ENCODE peak calls at places on chromosomes 7 and 10, in five cellular contexts. T, L, O, R and P are unnamed samples.
A peak's percentile ranks its signal among the peaks of the same experiment; 100 is the strongest.

GRCh38 chr7:45456105-45456504 is 118.1 kb upstream of the ADCY1 start:
- DNase-seq in R (no peak), L (peak; percentile 4), O (no peak), T (no peak), P (no peak)

GRCh38 chr10:16942361-16943078 is 125.3 kb upstream of the RSU1 start:
- DNase-seq in O (no peak), T (no peak), R (no peak), L (no peak), P (no peak)

GRCh38 chr7:142811154-142811737 is 40.5 kb downstream of the PRSS2 start:
- DNase-seq in R (peak; percentile 63), O (no peak), L (peak; percentile 28), T (peak; percentile 59), P (peak; percentile 64)

GRCh38 chr7:116678812-116679211 is 6.8 kb downstream of the MET start:
- DNase-seq in L (no peak), T (no peak), R (no peak), O (no peak), P (no peak)

GRCh38 chr7:1664711-1665591 is 5.1 kb upstream of the ELFN1 start:
- DNase-seq in R (peak; percentile 66), O (peak; percentile 88), T (peak; percentile 99), L (peak; percentile 16), P (peak; percentile 81)

GRCh38 chr10:61825001-61825400 is 76.5 kb upstream of the ARID5B start:
- DNase-seq in L (no peak), T (no peak), R (no peak), O (no peak), P (no peak)

GRCh38 chr10:119177708-119178370 is 773 bp downstream of the PRDX3 start:
- DNase-seq in R (no peak), T (no peak), L (peak; percentile 77), O (no peak), P (no peak)

GRCh38 chr7:41046221-41046761 is 656.6 kb downstream of the INHBA start:
- DNase-seq in L (no peak), O (no peak), T (no peak), R (no peak), P (peak; percentile 23)

GRCh38 chr10:24518981-24519597 is 204.6 kb downstream of the ARHGAP21 start:
- DNase-seq in T (peak; percentile 76), L (peak; percentile 53), R (peak; percentile 50), O (peak; percentile 67), P (peak; percentile 42)

GRCh38 chr7:128035712-128036111 is 4.5 kb upstream of the LRRC4 start:
- DNase-seq in O (no peak), R (peak; percentile 25), L (peak; percentile 21), T (peak; percentile 74), P (peak; percentile 56)

GRCh38 chr10:97640868-97641811 is 669 bp downstream of the PI4K2A start:
- DNase-seq in L (no peak), R (peak; percentile 54), T (peak; percentile 73), O (peak; percentile 48), P (peak; percentile 74)

GRCh38 chr10:36254191-36254590 is 612.1 kb upstream of the FZD8 start:
- DNase-seq in R (peak; percentile 64), L (no peak), T (no peak), O (no peak), P (no peak)

GRCh38 chr10:3777876-3778707 is 6.9 kb downstream of the KLF6 start:
- DNase-seq in R (peak; percentile 42), O (no peak), L (no peak), T (no peak), P (no peak)

GRCh38 chr10:132331259-132331955 is 586 bp upstream of the LRRC27 start:
- DNase-seq in L (no peak), T (no peak), O (no peak), R (no peak), P (peak; percentile 63)

GRCh38 chr7:43199333-43199732 is 86.9 kb downstream of the HECW1 start:
- DNase-seq in O (no peak), T (no peak), R (peak; percentile 28), L (no peak), P (no peak)

GRCh38 chr7:36366005-36366583 is 23.6 kb upstream of the ANLN start:
- DNase-seq in T (no peak), O (no peak), L (no peak), R (no peak), P (no peak)

GRCh38 chr7:115297651-115298050 is 375.8 kb downstream of the MDFIC start:
- DNase-seq in R (peak; percentile 63), O (no peak), T (no peak), L (no peak), P (no peak)

GRCh38 chr10:126088144-126088543 is 191.8 kb downstream of the FANK1 start:
- DNase-seq in L (no peak), R (no peak), O (no peak), T (peak; percentile 35), P (no peak)

GRCh38 chr7:80699030-80699638 is 60.7 kb downstream of the CD36 start:
- DNase-seq in R (peak; percentile 61), T (peak; percentile 36), L (peak; percentile 25), O (no peak), P (peak; percentile 62)

GRCh38 chr10:3781458-3782098 is 3.4 kb downstream of the KLF6 start:
- DNase-seq in T (no peak), L (no peak), O (peak; percentile 22), R (peak; percentile 49), P (peak; percentile 54)

GRCh38 chr10:61793760-61794713 is 107.5 kb upstream of the ARID5B start:
- DNase-seq in R (peak; percentile 70), O (no peak), L (no peak), T (peak; percentile 11), P (no peak)

GRCh38 chr7:30433506-30433905 is 45.1 kb downstream of the NOD1 start:
- DNase-seq in R (no peak), O (no peak), T (no peak), L (no peak), P (no peak)
- TF ChIP-seq MAX in R (no peak), O (no peak), T (no peak), L (no peak), P (no peak)

DNA sequence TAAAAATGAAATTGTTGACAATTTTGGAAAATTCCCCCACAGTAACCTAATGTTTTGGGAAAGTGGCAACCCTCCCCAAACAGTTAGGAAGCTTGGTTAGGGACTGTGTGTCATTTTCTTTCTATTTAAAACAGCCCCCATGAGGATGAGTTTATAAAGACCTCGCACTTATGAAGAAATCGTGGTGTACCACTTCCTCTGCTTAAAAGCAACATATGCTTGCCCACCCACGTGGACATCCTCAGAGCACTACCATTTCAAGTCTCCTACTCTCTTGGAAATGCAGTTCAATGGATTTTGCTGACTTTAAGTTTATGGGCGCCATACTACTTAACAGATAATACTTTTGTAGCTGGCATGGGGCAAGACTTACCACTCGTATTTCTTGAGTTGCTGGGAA is 223.8 kb downstream of the DYNC1I1 start:
- DNase-seq in R (no peak), O (no peak), T (no peak), L (no peak), P (peak; percentile 79)
- TF ChIP-seq CTCF in R (no peak), O (no peak), T (no peak), L (no peak), P (no peak)

GRCh38 chr7:50466815-50467569 is 16.8 kb upstream of the FIGNL1 start:
- DNase-seq in O (no peak), T (no peak), R (no peak), L (no peak), P (no peak)

GRCh38 chr7:50469181-50469580 is 19.0 kb upstream of the FIGNL1 start:
- DNase-seq in T (no peak), R (no peak), L (no peak), O (no peak), P (no peak)

GRCh38 chr7:50471970-50472369 is 21.8 kb upstream of the FIGNL1 start:
- DNase-seq in T (no peak), R (no peak), O (no peak), L (no peak), P (no peak)

GRCh38 chr7:50470250-50471163 is 20.4 kb upstream of the FIGNL1 start:
- DNase-seq in L (no peak), R (no peak), O (no peak), T (no peak), P (no peak)

GRCh38 chr7:50467817-50468610 is 17.9 kb upstream of the FIGNL1 start:
- DNase-seq in L (peak; percentile 50), T (peak; percentile 93), O (peak; percentile 86), R (peak; percentile 80), P (peak; percentile 83)
- TF ChIP-seq MAX in L (peak; percentile 91), T (peak; percentile 98), O (peak; percentile 97), R (peak; percentile 94), P (peak; percentile 99)

GRCh38 chr10:32237644-32238345 is 109.2 kb downstream of the EPC1 start:
- DNase-seq in R (no peak), T (no peak), O (no peak), L (no peak), P (no peak)
- TF ChIP-seq CTCF in R (no peak), T (no peak), O (no peak), L (no peak), P (no peak)

DNA sequence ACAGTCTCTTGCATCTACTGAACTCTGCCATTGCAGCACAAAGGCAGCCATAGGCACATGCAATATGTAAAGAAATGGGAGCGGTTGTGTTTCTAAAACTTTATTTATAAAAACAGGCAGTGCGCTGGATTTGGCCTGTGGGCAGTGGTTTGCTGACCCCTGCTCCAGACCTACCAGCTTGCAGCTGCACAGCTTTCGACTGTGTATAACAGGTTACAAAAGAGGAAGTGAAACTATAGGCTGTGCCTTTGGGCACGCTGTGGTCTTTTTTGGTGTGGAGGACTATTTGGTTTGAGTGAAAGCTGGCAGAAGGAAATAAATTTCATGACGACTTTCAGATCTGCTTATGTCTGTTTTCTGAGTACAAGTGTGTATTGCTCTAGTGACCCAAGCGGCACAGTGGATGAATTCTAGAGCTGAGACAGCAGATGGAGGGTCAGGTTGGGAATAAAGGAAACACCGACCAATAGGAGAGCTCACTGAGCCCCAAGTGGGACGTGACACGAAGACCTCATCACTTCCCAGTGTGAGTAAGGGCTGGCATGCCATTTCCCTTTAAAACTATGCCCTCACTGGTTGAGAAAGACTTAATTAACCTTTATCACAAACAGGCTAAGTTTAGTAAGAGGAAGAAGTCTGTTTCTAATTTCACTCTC is 152.7 kb downstream of the ANK3 start:
- DNase-seq in R (peak; percentile 44), O (no peak), T (peak; percentile 16), L (no peak), P (peak; percentile 95)
- TF ChIP-seq MAX in R (no peak), O (no peak), T (no peak), L (no peak), P (peak; percentile 51)

GRCh38 chr10:130371686-130372085 is 235.5 kb downstream of the GLRX3 start:
- DNase-seq in O (no peak), R (no peak), T (no peak), L (no peak), P (no peak)
- TF ChIP-seq CTCF in O (no peak), R (no peak), T (no peak), L (no peak), P (no peak)

DNA sequence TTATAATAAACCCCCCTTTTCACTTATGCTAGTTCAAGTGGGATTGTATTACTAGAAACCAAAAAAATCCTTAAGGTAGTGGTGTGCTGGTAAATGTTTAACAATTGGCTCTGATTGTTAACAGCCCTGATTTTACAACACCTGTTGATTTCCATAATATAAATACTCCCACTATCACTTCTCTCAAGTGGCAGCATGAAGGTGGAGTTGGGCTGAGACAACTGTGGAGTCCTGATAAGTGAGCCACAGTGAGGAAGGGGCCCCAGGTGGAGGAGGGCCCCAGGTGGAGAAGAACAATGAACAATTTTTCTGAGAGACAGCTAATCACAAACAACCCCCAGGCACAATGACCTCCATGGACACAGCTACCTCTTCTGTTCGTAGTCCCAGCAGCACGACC is 26.4 kb downstream of the SSMEM1 start:
- DNase-seq in R (no peak), O (no peak), T (no peak), L (no peak), P (no peak)
- TF ChIP-seq MAX in R (no peak), O (no peak), T (no peak), L (no peak), P (no peak)